ENCODE peak calls at places on chromosomes 16 and 17, in six cellular contexts. X, M, Y, B, R and S are unnamed samples.
A peak's percentile ranks its signal among the peaks of the same experiment; 100 is the strongest.

GRCh38 chr17:46273541-46274236 is 21.2 kb upstream of the LRRC37A start:
- DNase-seq in Y (no peak), B (no peak), M (no peak), R (no peak), X (no peak), S (no peak)

GRCh38 chr16:13291934-13292333 is 390.5 kb downstream of the SHISA9 start:
- DNase-seq in M (no peak), B (no peak), Y (no peak), R (no peak), X (no peak), S (no peak)

GRCh38 chr16:27600386-27600785 is 50.4 kb downstream of the KATNIP start:
- DNase-seq in M (no peak), B (no peak), R (no peak), X (no peak), Y (no peak), S (no peak)

GRCh38 chr17:81550830-81551457 is 1.2 kb downstream of the FAAP100 start:
- DNase-seq in R (no peak), M (no peak), X (no peak), Y (no peak), B (no peak), S (no peak)

GRCh38 chr17:751269-752001 is 629 bp downstream of the GEMIN4 start:
- DNase-seq in R (peak; percentile 49), X (peak; percentile 62), B (peak; percentile 66), Y (no peak), M (peak; percentile 49), S (no peak)

GRCh38 chr17:51397361-51398127 is 137.2 kb downstream of the UTP18 start:
- DNase-seq in Y (no peak), X (peak; percentile 91), M (no peak), R (peak; percentile 11), B (no peak), S (peak; percentile 82)

GRCh38 chr17:33696102-33696501 is 403.0 kb upstream of the ASIC2 start:
- DNase-seq in R (no peak), M (no peak), B (no peak), X (no peak), Y (no peak), S (no peak)

GRCh38 chr17:42200702-42201101 is 6.4 kb upstream of the GHDC start:
- DNase-seq in B (no peak), M (peak; percentile 39), R (peak; percentile 28), Y (no peak), X (no peak), S (no peak)

GRCh38 chr17:43900183-43900857 is 7.0 kb downstream of the MPP2 start:
- DNase-seq in M (peak; percentile 87), R (peak; percentile 66), B (peak; percentile 82), X (peak; percentile 88), Y (peak; percentile 87), S (no peak)

GRCh38 chr16:1378087-1378803 is 26.5 kb downstream of the GNPTG start:
- DNase-seq in R (no peak), Y (no peak), M (no peak), B (peak; percentile 37), X (no peak), S (no peak)

GRCh38 chr16:20042848-20043247 is 30.8 kb downstream of the GPR139 start:
- DNase-seq in M (no peak), Y (no peak), R (no peak), B (no peak), X (peak; percentile 11), S (no peak)

GRCh38 chr17:15377200-15377599 is 35.8 kb upstream of the TEKT3 start:
- DNase-seq in M (no peak), X (no peak), B (no peak), Y (no peak), R (peak; percentile 80), S (no peak)

GRCh38 chr16:4505356-4506153 is 29.4 kb downstream of the HMOX2 start:
- DNase-seq in R (no peak), Y (no peak), B (no peak), M (peak; percentile 67), X (no peak), S (no peak)

GRCh38 chr17:67636841-67637240 is 80.9 kb upstream of the NOL11 start:
- DNase-seq in M (no peak), X (no peak), R (peak; percentile 29), B (no peak), Y (no peak), S (peak; percentile 58)

GRCh38 chr17:50686494-50687199 is 21.1 kb downstream of the ANKRD40 start:
- DNase-seq in B (no peak), M (peak; percentile 89), Y (no peak), X (peak; percentile 94), R (peak; percentile 93), S (no peak)

GRCh38 chr17:7989781-7990655 is 12.4 kb upstream of the GUCY2D start:
- DNase-seq in Y (peak; percentile 68), M (peak; percentile 90), B (peak; percentile 86), R (peak; percentile 61), X (peak; percentile 88), S (no peak)

GRCh38 chr16:13919330-13919682 is 648 bp upstream of the ERCC4 start:
- DNase-seq in B (peak; percentile 62), X (no peak), R (peak; percentile 35), M (no peak), Y (peak; percentile 81), S (no peak)

GRCh38 chr17:55265434-55266021 is 768 bp downstream of the HLF start:
- DNase-seq in B (no peak), R (no peak), X (no peak), M (no peak), Y (no peak), S (no peak)
- H3K4me3 ChIP-seq in B (peak overlapping the region; percentile 48), R (no peak overlapping the region), X (peak overlapping the region; percentile 58), M (peak overlapping the region; percentile 41), Y (peak overlapping the region; percentile 19), S (peak overlapping the region; percentile 48)

DNA sequence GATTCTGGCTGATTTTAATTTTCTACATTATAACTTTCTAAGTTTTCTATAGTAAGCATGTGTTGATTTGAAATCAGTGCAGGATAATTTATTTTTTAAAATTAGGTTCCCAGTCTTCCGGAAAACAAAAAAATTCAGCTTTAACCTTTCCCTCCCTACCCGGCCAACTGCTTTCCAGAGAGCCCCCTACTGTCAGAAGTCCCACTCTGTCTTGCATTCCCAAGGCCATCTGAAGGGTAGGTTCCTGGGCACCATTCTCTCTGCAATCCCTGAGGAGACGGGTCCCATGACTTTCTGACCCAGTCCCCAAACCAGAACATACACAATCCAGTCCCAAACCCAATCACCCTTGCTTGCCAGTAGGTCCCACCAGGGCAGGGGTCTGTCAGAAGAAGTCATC is 200.3 kb downstream of the CYLD start:
- DNase-seq in Y (no peak), B (no peak), X (no peak), R (no peak), M (no peak), S (no peak)
- H3K4me3 ChIP-seq in Y (no peak overlapping the region), B (no peak overlapping the region), X (no peak overlapping the region), R (no peak overlapping the region), M (no peak overlapping the region), S (no peak overlapping the region)

GRCh38 chr17:27332052-27332403 is 38.1 kb downstream of the WSB1 start:
- DNase-seq in M (no peak), Y (no peak), B (no peak), R (no peak), X (no peak), S (no peak)

GRCh38 chr17:27327871-27328270 is 34.0 kb downstream of the WSB1 start:
- DNase-seq in X (no peak), M (no peak), Y (no peak), B (no peak), R (no peak), S (no peak)

GRCh38 chr17:27327397-27327796 is 33.5 kb downstream of the WSB1 start:
- DNase-seq in R (no peak), Y (no peak), X (no peak), B (no peak), M (no peak), S (no peak)

GRCh38 chr17:27326585-27326984 is 32.7 kb downstream of the WSB1 start:
- DNase-seq in X (no peak), B (no peak), R (no peak), Y (no peak), M (no peak), S (no peak)

DNA sequence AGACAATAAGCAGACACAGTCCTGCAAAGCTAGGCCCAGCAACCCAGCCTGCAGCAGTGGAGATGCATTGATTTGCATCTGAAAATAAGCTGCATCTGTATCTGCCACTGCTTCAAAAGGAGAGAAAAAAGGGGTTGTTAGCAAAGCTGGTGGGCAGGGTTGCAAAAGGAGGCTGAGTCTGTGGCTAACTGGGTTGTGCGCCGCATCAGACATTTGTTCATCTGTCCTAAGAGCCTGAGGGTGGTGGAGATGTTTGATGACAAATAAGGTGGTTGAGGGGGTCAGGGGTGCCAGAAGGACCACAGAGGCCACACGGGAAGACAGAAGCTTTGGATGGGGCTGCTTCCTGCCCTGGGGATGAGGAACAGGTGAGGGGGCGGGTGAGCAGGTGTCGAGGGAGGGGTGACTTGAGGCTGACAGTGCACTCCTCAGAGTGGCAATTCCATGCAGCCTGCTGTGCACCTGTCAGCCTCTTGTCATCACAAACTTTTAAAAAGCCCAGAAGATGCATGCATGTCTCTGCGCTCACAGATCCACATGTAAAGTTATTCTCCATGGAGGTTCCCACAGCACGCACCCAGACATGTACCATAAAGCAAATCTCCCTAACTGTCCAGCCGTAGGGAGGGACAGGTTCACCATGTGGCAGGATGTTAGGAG is 35.4 kb downstream of the WSB1 start:
- DNase-seq in X (no peak), M (no peak), R (no peak), Y (no peak), B (no peak), S (no peak)
- H3K4me3 ChIP-seq in X (no peak overlapping the region), M (no peak overlapping the region), R (no peak overlapping the region), Y (no peak overlapping the region), B (no peak overlapping the region), S (no peak overlapping the region)

DNA sequence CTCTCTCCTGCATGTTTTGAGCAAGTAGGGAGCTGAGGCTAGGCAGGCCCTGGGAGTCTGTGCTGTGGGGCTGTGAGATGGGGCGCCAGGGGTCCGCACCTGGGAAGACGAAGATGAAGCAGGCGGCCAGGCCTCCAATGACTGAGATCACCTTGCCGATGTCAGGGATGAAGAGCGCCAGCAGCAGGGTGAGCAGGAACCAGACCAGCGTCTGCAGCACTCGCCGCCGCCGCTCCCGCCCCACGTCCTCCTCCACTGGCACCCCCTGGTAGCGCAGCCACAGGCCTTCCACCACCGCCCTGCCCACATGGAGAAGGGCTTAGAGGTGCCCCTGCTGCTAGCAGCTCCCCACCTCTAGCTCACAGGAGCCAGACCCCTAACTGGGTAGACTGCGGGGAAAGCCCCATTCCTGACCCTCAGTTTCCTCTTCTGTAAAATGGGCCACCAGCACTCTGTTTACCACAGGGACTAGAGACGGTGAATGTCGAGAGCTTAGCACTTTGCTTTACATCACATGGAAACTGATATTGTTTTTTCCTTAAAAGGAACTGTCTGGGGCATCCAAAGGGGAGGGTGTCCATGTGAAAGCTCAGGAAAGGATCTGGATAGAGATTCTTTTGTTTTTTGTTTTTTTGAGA is 13.5 kb downstream of the SLC38A7 start:
- DNase-seq in X (no peak), M (no peak), R (no peak), Y (no peak), B (no peak), S (no peak)
- H3K4me3 ChIP-seq in X (no peak overlapping the region), M (no peak overlapping the region), R (no peak overlapping the region), Y (no peak overlapping the region), B (no peak overlapping the region), S (no peak overlapping the region)